ENCODE peak calls at places on chromosomes 1 and 21, in four cellular contexts. O is NCI-H1417, U is T-helper 17 cell, D is GF-D8. Q is an unnamed sample.

GRCh38 chr1:230123280-230124186 is 56.5 kb downstream of the GALNT2 start:
- DNase-seq in O (no peak), U (no peak), D (no peak), Q (no peak)

GRCh38 chr1:244731651-244732050 is 78.7 kb downstream of the DESI2 start:
- DNase-seq in O (no peak), U (no peak), D (no peak), Q (no peak)

GRCh38 chr1:220281159-220281574 is 8.9 kb upstream of the RAB3GAP2 start:
- DNase-seq in O (no peak), U (no peak), D (no peak), Q (peak)

GRCh38 chr21:45326169-45326833 is 38.6 kb upstream of the POFUT2 start:
- DNase-seq in O (no peak), U (no peak), D (no peak), Q (no peak)

GRCh38 chr1:244046907-244047738 is 4.0 kb upstream of the ZBTB18 start:
- DNase-seq in O (peak), U (no peak), D (no peak), Q (no peak)

GRCh38 chr1:233737341-233737740 is 123.4 kb downstream of the KCNK1 start:
- DNase-seq in O (no peak), U (no peak), D (no peak), Q (no peak)

GRCh38 chr1:77227383-77227782 is 8.2 kb upstream of the PIGK start:
- DNase-seq in O (no peak), U (no peak), D (peak), Q (no peak)

GRCh38 chr1:169584483-169585144 is 1.7 kb downstream of the F5 start:
- DNase-seq in O (no peak), U (no peak), D (no peak), Q (no peak)

GRCh38 chr1:201714542-201715276 is 114.2 kb upstream of the IPO9 start:
- DNase-seq in O (no peak), U (no peak), D (no peak), Q (no peak)

GRCh38 chr1:190328361-190328760 is 149.3 kb downstream of the BRINP3 start:
- DNase-seq in O (no peak), U (no peak), D (no peak), Q (no peak)

GRCh38 chr1:64309468-64309867 is 106.0 kb downstream of the UBE2U start:
- DNase-seq in O (no peak), U (no peak), D (no peak), Q (no peak)

GRCh38 chr1:38152351-38153082 is 105.9 kb upstream of the POU3F1 start:
- DNase-seq in O (peak), U (no peak), D (no peak), Q (peak)

GRCh38 chr1:156859523-156860112 is 701 bp upstream of the INSRR start:
- DNase-seq in O (peak), U (no peak), D (no peak), Q (peak)

GRCh38 chr1:29470087-29470787 is 233.9 kb downstream of the PTPRU start:
- DNase-seq in O (peak), U (no peak), D (no peak), Q (no peak)

GRCh38 chr1:232174306-232174705 is 455.6 kb downstream of the SIPA1L2 start:
- DNase-seq in O (no peak), U (no peak), D (no peak), Q (no peak)

GRCh38 chr1:179031855-179032513 is 6.3 kb downstream of the FAM20B start:
- DNase-seq in O (no peak), U (no peak), D (no peak), Q (no peak)

GRCh38 chr1:94803517-94804441 is 16.4 kb upstream of the SLC44A3 start:
- DNase-seq in O (no peak), U (no peak), D (no peak), Q (no peak)

GRCh38 chr1:171389176-171389575 is 75.2 kb downstream of the FMO4 start:
- DNase-seq in O (no peak), U (no peak), D (no peak), Q (no peak)

GRCh38 chr21:40019076-40019475 is 151.8 kb downstream of the PCP4 start:
- DNase-seq in O (no peak), U (no peak), D (no peak), Q (no peak)

GRCh38 chr21:34822957-34823356 is 154.2 kb downstream of the CLIC6 start:
- DNase-seq in O (no peak), U (no peak), D (no peak), Q (no peak)

Q was measured in iPS-NIHi11.